ENCODE peak calls at places on chromosomes 13 and 19, in five cellular contexts. K is breast epithelium, U is colonic mucosa, A is left ventricle myocardium inferior, T is body of pancreas. J is an unnamed sample. For H3K4me1 and H3K9me3, the result is how much of the 10 kb centered on the place peaks cover.

GRCh38 chr13:101614491-101614890 is 162.0 kb downstream of the ITGBL1 start:
- DNase-seq in K (no peak), U (no peak), A (no peak), T (no peak), J (no peak)

GRCh38 chr13:46572758-46573384 is 19.9 kb downstream of the LRCH1 start:
- DNase-seq in K (no peak), U (no peak), A (no peak), T (no peak), J (no peak)

GRCh38 chr13:35378939-35379338 is 97.5 kb downstream of the MAB21L1 start:
- DNase-seq in K (no peak), U (no peak), A (no peak), T (no peak), J (no peak)

GRCh38 chr13:97224544-97225324 is 2.6 kb downstream of the MBNL2 start:
- DNase-seq in K (peak), U (peak), A (no peak), T (peak), J (peak)

GRCh38 chr19:4301590-4302237 is 475 bp downstream of the TMIGD2 start:
- DNase-seq in K (no peak), U (no peak), A (no peak), T (no peak), J (no peak)

GRCh38 chr19:35395762-35396199 is 24.9 kb downstream of the GPR42 start:
- DNase-seq in K (no peak), U (peak), A (no peak), T (peak), J (peak)

GRCh38 chr13:101149735-101150380 is 266.4 kb downstream of the NALCN start:
- DNase-seq in K (no peak), U (no peak), A (no peak), T (no peak), J (no peak)

GRCh38 chr13:44045179-44045562 is 165.5 kb downstream of the LACC1 start:
- DNase-seq in K (no peak), U (no peak), A (no peak), T (peak), J (no peak)

GRCh38 chr13:74919914-74920313 is 562.1 kb downstream of the TBC1D4 start:
- DNase-seq in K (no peak), U (no peak), A (no peak), T (no peak), J (no peak)

GRCh38 chr13:48782429-48782840 is 128.7 kb downstream of the CYSLTR2 start:
- DNase-seq in K (no peak), U (no peak), A (no peak), T (peak), J (no peak)

GRCh38 chr13:37357548-37357947 is 241.0 kb downstream of the POSTN start:
- DNase-seq in K (no peak), U (no peak), A (no peak), T (no peak), J (no peak)

GRCh38 chr13:112713517-112714253 is 23.8 kb downstream of the ATP11A start:
- DNase-seq in K (no peak), U (no peak), A (no peak), T (no peak), J (no peak)

GRCh38 chr19:49231389-49231788 is 73.8 kb downstream of the TRPM4 start:
- DNase-seq in K (no peak), U (no peak), A (no peak), T (no peak), J (no peak)

GRCh38 chr13:46176756-46177155 is 5.2 kb downstream of the LCP1 start:
- DNase-seq in K (no peak), U (no peak), A (no peak), T (no peak), J (no peak)

GRCh38 chr13:26881154-26881553 is 120.6 kb upstream of the GPR12 start:
- DNase-seq in K (peak), U (no peak), A (no peak), T (no peak), J (no peak)

GRCh38 chr13:24737042-24737441 is 26.9 kb upstream of the RNF17 start:
- DNase-seq in K (no peak), U (no peak), A (no peak), T (no peak), J (no peak)

GRCh38 chr19:6011794-6012193 is 33.9 kb upstream of the RANBP3 start:
- DNase-seq in K (no peak), U (no peak), A (no peak), T (no peak), J (no peak)

GRCh38 chr13:44795176-44795575 is 194.1 kb downstream of the NUFIP1 start:
- DNase-seq in K (no peak), U (no peak), A (no peak), T (no peak), J (no peak)

GRCh38 chr13:95858286-95859075 is 181.5 kb downstream of the DNAJC3 start:
- DNase-seq in K (no peak), U (no peak), A (no peak), T (no peak), J (no peak)

GRCh38 chr19:35365303-35365702 is 5.6 kb upstream of the GPR42 start:
- DNase-seq in K (no peak), U (no peak), A (no peak), T (no peak), J (no peak)

GRCh38 chr13:75910591-75910990 is 274.5 kb downstream of the LMO7 start:
- DNase-seq in K (no peak), U (no peak), A (no peak), T (no peak), J (no peak)

GRCh38 chr13:49021953-49022352 is 46.2 kb downstream of the FNDC3A start:
- DNase-seq in K (no peak), U (no peak), A (no peak), T (no peak), J (no peak)

GRCh38 chr13:29760561-29760960 is 89.9 kb downstream of the UBL3 start:
- DNase-seq in K (no peak), U (no peak), A (no peak), T (no peak), J (no peak)

GRCh38 chr13:29763426-29764180 is 86.8 kb downstream of the UBL3 start:
- DNase-seq in K (no peak), U (peak), A (no peak), T (no peak), J (no peak)

GRCh38 chr13:29761160-29761559 is 89.3 kb downstream of the UBL3 start:
- DNase-seq in K (no peak), U (no peak), A (no peak), T (no peak), J (no peak)

GRCh38 chr13:29758591-29759114 is 91.8 kb downstream of the UBL3 start:
- DNase-seq in K (no peak), U (peak), A (no peak), T (no peak), J (peak)

DNA sequence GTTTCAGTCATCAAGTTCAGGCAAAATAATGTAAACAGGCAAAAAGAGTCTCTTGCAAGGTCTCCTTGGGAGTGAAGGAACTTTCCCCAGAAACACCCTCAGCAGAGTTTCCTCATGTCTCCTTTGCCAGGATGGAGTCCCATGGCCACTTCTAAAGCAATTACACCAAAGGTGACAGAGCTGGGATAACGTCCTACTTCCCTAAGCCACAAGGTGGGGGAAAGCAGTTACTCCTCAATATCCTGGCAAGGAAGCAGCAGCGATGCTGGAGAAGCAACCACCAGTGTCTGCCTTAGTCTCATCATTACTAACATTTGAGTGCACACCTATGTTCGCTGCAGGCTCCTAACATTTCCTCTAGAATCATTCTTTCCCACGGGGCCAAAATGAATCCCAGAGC is 88.6 kb downstream of the UBL3 start:
- DNase-seq in K (no peak), U (no peak), A (no peak), T (no peak), J (no peak)
- H3K4me1 ChIP-seq in K (under half), U (under half), A (under half), T (under half), J (under half)

DNA sequence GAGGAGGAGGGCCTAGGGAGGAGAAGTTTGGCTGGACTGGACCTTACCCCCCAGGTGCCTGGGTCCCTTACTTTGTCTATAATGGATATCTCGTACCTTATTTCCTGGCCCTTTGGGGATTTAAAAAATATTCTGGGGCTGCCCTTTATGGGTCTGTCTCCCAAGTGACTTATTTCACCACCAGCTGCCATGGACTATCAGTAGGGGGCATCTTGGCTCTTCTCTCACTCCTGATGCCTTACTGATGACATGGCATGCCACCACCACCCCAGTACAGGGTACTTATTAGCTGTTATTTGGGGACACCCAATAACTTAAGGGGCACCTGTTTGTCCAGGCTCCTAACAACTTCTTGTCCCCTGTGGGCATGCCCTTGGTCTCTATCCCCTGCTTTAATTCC is 38.0 kb downstream of the NFIX start:
- DNase-seq in K (no peak), U (no peak), A (no peak), T (no peak), J (no peak)
- TF ChIP-seq CTCF in K (no peak), U (no peak), A (peak), T (no peak), J (no peak)

GRCh38 chr19:37128821-37129177 is 43.7 kb downstream of the ZNF585A start:
- DNase-seq in K (no peak), U (no peak), A (no peak), T (no peak), J (no peak)
- H3K9me3 ChIP-seq in K (half or more), U (under half), A (half or more), T (half or more), J (half or more)

GRCh38 chr13:111183959-111184684 is 69.0 kb downstream of the ARHGEF7 start:
- DNase-seq in K (no peak), U (no peak), A (peak), T (no peak), J (no peak)
- H3K4me1 ChIP-seq in K (under half), U (under half), A (half or more), T (under half), J (under half)

GRCh38 chr13:73837147-73837546 is 297.1 kb downstream of the KLF12 start:
- DNase-seq in K (no peak), U (no peak), A (no peak), T (no peak), J (no peak)

GRCh38 chr13:73833331-73834070 is 300.7 kb downstream of the KLF12 start:
- DNase-seq in K (no peak), U (no peak), A (no peak), T (no peak), J (no peak)

GRCh38 chr13:73832203-73832602 is 302.0 kb downstream of the KLF12 start:
- DNase-seq in K (no peak), U (no peak), A (no peak), T (no peak), J (no peak)

DNA sequence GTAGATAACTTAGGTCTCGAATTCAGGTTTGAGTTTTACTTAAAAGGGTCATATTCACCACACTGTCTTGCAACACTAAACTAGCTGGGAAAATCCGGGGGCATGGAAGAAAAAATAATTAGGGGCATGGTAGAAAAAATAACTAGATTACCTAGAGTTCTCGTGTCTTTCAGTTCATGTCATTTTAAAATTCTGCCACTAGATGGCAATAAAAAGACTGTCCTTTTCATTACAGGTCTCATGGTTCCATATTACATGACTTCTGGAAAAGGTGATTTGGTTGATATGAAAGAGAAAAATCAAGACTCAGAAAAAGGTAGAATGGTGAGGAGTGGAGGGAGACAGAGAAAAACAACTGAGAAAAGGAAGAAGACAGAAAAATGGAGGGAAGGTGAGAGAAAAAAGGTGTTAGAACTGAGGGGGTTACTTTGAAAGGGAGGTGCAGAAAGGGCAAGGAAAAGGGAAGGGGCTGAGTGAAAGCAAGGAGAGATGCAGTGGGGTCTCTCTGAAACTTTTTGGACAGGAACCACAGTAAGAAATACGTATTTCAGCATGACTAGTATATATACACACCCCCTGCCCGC is 299.0 kb downstream of the KLF12 start:
- DNase-seq in K (no peak), U (no peak), A (no peak), T (no peak), J (no peak)
- TF ChIP-seq CTCF in K (peak), U (peak), A (peak), T (peak), J (peak)

GRCh38 chr19:55986487-55986886 is at the start of gene NLRP5:
- DNase-seq in K (no peak), U (no peak), A (no peak), T (no peak), J (no peak)

GRCh38 chr19:55980415-55980814 is 6.2 kb upstream of the NLRP5 start:
- DNase-seq in K (no peak), U (no peak), A (no peak), T (no peak), J (no peak)

DNA sequence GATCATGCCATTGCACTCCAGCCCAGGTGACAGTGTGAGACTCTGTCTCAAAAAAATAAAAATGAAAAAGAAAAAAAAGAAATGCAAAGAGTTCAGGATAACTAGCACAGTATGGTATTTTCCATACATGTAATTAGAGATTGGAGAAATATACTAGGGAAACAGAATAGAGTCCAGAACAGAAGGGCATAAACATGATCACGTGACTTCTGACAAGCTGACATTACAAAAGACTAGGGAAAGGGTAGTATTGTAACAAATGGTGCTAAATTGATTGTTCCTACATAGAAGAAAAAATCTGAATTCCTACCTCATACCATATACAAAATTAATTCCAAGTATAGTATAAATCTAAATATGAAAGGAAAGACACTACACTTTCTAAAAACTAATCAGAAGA is 1.3 kb upstream of the NLRP5 start:
- DNase-seq in K (no peak), U (no peak), A (no peak), T (no peak), J (no peak)
- H3K9me3 ChIP-seq in K (under half), U (under half), A (under half), T (under half), J (under half)

GRCh38 chr13:86841264-86841663 is 829.9 kb upstream of the SLITRK5 start:
- DNase-seq in K (no peak), U (no peak), A (no peak), T (no peak), J (no peak)
- H3K4me1 ChIP-seq in K (under half), U (under half), A (under half), T (under half), J (under half)

DNA sequence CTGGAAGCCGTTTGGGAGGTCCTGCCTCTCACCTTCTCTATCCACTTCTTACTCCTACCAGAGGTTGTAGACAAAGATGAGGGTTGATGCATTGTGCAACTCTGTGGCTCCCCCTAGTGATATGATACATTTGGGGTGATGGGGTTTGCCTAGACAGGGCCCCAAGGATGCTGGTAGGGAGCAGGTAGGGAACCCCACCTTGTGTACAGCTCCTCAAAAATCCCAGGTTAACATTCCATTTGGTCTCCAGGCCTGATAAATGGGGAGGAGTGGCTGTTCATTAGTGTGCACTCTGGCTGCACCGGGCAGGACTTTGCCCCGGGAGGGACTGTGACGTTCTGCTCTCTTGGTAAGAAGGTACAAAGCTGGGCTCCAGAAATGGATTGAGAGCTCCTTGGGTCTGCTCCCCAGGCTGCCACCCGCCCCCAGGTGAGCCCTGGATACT is 19.2 kb downstream of the SIGLEC8 start:
- DNase-seq in K (no peak), U (no peak), A (no peak), T (no peak), J (no peak)
- TF ChIP-seq CTCF in K (no peak), U (no peak), A (peak), T (peak), J (no peak)

GRCh38 chr13:41722684-41723083 is 238.2 kb downstream of the VWA8 start:
- DNase-seq in K (no peak), U (no peak), A (no peak), T (no peak), J (no peak)
- H3K9me3 ChIP-seq in K (under half), U (under half), A (under half), T (under half), J (under half)

DNA sequence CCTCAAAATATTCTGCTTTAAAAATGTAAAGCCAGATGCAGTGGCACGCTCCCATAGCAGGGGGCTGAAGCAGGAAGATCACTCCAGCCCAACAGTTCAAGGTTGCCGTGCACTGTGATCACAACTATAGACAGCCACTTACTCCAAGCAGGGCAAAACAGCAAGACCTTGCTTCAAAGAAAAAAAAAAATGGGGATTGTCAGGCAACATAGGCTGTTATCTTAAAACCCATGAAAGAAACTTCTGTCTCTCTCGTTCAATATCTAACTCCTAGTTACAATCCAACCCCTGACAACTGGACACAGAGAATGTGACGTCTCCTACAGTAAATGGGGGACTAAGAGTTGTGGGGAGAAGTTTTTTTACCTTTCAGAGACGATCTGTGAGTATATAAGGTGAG is 17.4 kb downstream of the ELF1 start:
- DNase-seq in K (no peak), U (no peak), A (no peak), T (no peak), J (no peak)
- H3K4me1 ChIP-seq in K (under half), U (under half), A (half or more), T (half or more), J (half or more)

J was measured in mucosa of descending colon.